ENCODE peak calls at places on chromosomes 2 and 18, in five cellular contexts. T is Right ventricle myocardium superior, I is hepatic stellate cell, E is pancreas, P is endothelial cell of umbilical vein. C is an unnamed sample.

GRCh38 chr2:96505231-96505889 is at the start of gene NEURL3:
- DNase-seq in I (peak), T (no peak), P (peak), E (peak), C (peak)

GRCh38 chr2:127100261-127101047 is 6.5 kb downstream of the BIN1 start:
- DNase-seq in P (no peak), I (peak), T (no peak), E (peak), C (no peak)

GRCh38 chr2:217166241-217166640 is 306.4 kb upstream of the TNP1 start:
- DNase-seq in E (no peak), I (no peak), T (no peak), P (peak), C (peak)

GRCh38 chr18:58639751-58640427 is 11.0 kb upstream of the ALPK2 start:
- DNase-seq in P (no peak), T (no peak), E (no peak), I (peak), C (peak)

GRCh38 chr2:189519631-189520387 is 60.8 kb downstream of the SLC40A1 start:
- DNase-seq in E (no peak), I (no peak), T (no peak), P (no peak), C (no peak)

GRCh38 chr2:98308068-98308467 is 38.2 kb upstream of the CNGA3 start:
- DNase-seq in I (no peak), E (no peak), P (no peak), T (no peak), C (no peak)

GRCh38 chr2:67652679-67653078 is 255.5 kb downstream of the ETAA1 start:
- DNase-seq in T (no peak), E (no peak), I (no peak), P (no peak), C (no peak)

GRCh38 chr2:161068670-161069069 is 91.6 kb upstream of the TANK start:
- DNase-seq in T (no peak), E (no peak), P (no peak), I (no peak), C (no peak)

GRCh38 chr2:99834426-99834825 is 308.0 kb downstream of the AFF3 start:
- DNase-seq in I (no peak), T (no peak), E (no peak), P (no peak), C (no peak)

GRCh38 chr2:101864426-101864825 is 127.3 kb upstream of the IL1R2 start:
- DNase-seq in I (no peak), P (peak), E (no peak), T (no peak), C (no peak)

GRCh38 chr2:195532628-195533271 is 124.3 kb upstream of the SLC39A10 start:
- DNase-seq in T (no peak), P (peak), E (no peak), I (no peak), C (peak)

GRCh38 chr2:33812707-33813106 is 213.6 kb upstream of the FAM98A start:
- DNase-seq in E (no peak), P (no peak), T (no peak), I (no peak), C (no peak)

GRCh38 chr2:121888189-121888557 is 132.7 kb downstream of the TSN start:
- DNase-seq in T (no peak), I (no peak), P (no peak), E (no peak), C (no peak)